ENCODE peak calls at places on chromosomes 6 and 20, in five cellular contexts. B is AG08395; U is germinal center; O is adipocyte; F is activated CD4-positive, alpha-beta memory T cell treated with anti-CD3 and anti-CD28 coated beads for 36 hours. P is an unnamed sample.

GRCh38 chr6:16721977-16722376 is 39.3 kb downstream of the ATXN1 start:
- DNase-seq in U (no peak), O (no peak), B (no peak), F (no peak), P (no peak)

GRCh38 chr6:24125980-24126379 is at the start of gene NRSN1:
- DNase-seq in F (no peak), U (peak; percentile 1), B (no peak), O (no peak), P (peak; percentile 93)

GRCh38 chr20:57860576-57860975 is 150.8 kb upstream of the PMEPA1 start:
- DNase-seq in O (no peak), U (no peak), B (no peak), F (no peak), P (no peak)

GRCh38 chr20:18388860-18389259 is 78.0 kb downstream of the DZANK1 start:
- DNase-seq in B (peak; percentile 35), U (no peak), O (peak; percentile 32), F (no peak), P (no peak)

GRCh38 chr6:7295916-7296315 is 17.1 kb downstream of the SSR1 start:
- DNase-seq in U (no peak), F (no peak), O (no peak), B (no peak), P (no peak)

GRCh38 chr6:133634474-133634873 is 254.4 kb upstream of the TCF21 start:
- DNase-seq in F (no peak), O (no peak), B (no peak), U (no peak), P (no peak)

GRCh38 chr6:128208078-128208477 is 307.2 kb upstream of the THEMIS start:
- DNase-seq in B (peak; percentile 4), F (no peak), U (no peak), O (peak; percentile 29), P (no peak)

GRCh38 chr20:17626217-17627007 is 55.6 kb downstream of the RRBP1 start:
- DNase-seq in F (no peak), B (no peak), O (no peak), U (no peak), P (no peak)

GRCh38 chr6:79463721-79464120 is 73.5 kb downstream of the LCA5 start:
- DNase-seq in O (no peak), U (no peak), F (no peak), B (no peak), P (peak; percentile 21)

GRCh38 chr20:38995536-38996044 is 33.4 kb downstream of the DHX35 start:
- DNase-seq in B (no peak), O (no peak), U (no peak), F (no peak), P (no peak)

P was measured in neural progenitor cell.